ENCODE peak calls at places on chromosomes 3 and 15, in five cellular contexts. R, F, W, X and E are unnamed samples. For H3K4me1, the result is how much of the 10 kb centered on the place peaks cover.

GRCh38 chr3:32383136-32383711 is 8.4 kb upstream of the CMTM7 start:
- DNase-seq in W (no peak), F (no peak), X (no peak), R (no peak), E (no peak)

GRCh38 chr3:133663569-133664313 is 2.0 kb upstream of the TOPBP1 start:
- DNase-seq in X (no peak), F (peak), R (no peak), W (peak), E (peak)

GRCh38 chr3:101778385-101779046 is 495 bp upstream of the NXPE3 start:
- DNase-seq in F (no peak), X (no peak), R (no peak), W (no peak), E (no peak)

GRCh38 chr3:143822374-143822773 is 25.9 kb downstream of the SLC9A9 start:
- DNase-seq in W (no peak), X (no peak), R (no peak), F (no peak), E (no peak)

GRCh38 chr3:39428745-39429201 is 22.3 kb downstream of the RPSA start:
- DNase-seq in R (peak), X (no peak), F (no peak), W (peak), E (no peak)

GRCh38 chr3:17831366-17831765 is 88.9 kb upstream of the TBC1D5 start:
- DNase-seq in R (no peak), F (no peak), W (no peak), X (no peak), E (no peak)

GRCh38 chr15:34014556-34014955 is 24.4 kb downstream of the AVEN start:
- DNase-seq in W (no peak), F (no peak), R (no peak), X (no peak), E (no peak)

GRCh38 chr3:185688808-185689207 is 102.7 kb downstream of the SENP2 start:
- DNase-seq in X (no peak), W (no peak), F (no peak), R (no peak), E (peak)

GRCh38 chr3:140093742-140094141 is 158.8 kb downstream of the CLSTN2 start:
- DNase-seq in X (peak), R (peak), F (no peak), W (peak), E (no peak)

GRCh38 chr15:50260969-50261496 is 4.5 kb downstream of the HDC start:
- DNase-seq in W (no peak), R (no peak), X (peak), F (no peak), E (no peak)

GRCh38 chr15:88257311-88257901 is 867 bp upstream of the NTRK3 start:
- DNase-seq in F (peak), R (no peak), X (no peak), W (peak), E (no peak)

GRCh38 chr3:18725668-18726407 is 300.7 kb upstream of the SATB1 start:
- DNase-seq in F (no peak), R (no peak), W (no peak), X (no peak), E (no peak)

GRCh38 chr15:78362716-78363426 is 22.7 kb downstream of the CRABP1 start:
- DNase-seq in F (no peak), W (no peak), X (no peak), R (no peak), E (no peak)

GRCh38 chr3:53051929-53052328 is 6.1 kb upstream of the SFMBT1 start:
- DNase-seq in X (no peak), R (no peak), W (no peak), F (no peak), E (no peak)

GRCh38 chr3:146709969-146710368 is 104.8 kb upstream of the PLSCR5 start:
- DNase-seq in X (no peak), F (no peak), W (no peak), R (no peak), E (no peak)

GRCh38 chr15:68479406-68479805 is 47.4 kb upstream of the ITGA11 start:
- DNase-seq in R (peak), W (no peak), X (peak), F (no peak), E (no peak)

GRCh38 chr3:123348-123747 is 73.2 kb upstream of the CHL1 start:
- DNase-seq in W (no peak), X (no peak), R (no peak), F (no peak), E (no peak)

GRCh38 chr15:95556866-95557225 is 773.7 kb upstream of the NR2F2 start:
- DNase-seq in W (no peak), X (no peak), F (no peak), R (no peak), E (peak)

GRCh38 chr3:158483701-158484100 is 87.3 kb upstream of the MLF1 start:
- DNase-seq in F (no peak), R (no peak), W (peak), X (no peak), E (no peak)

GRCh38 chr3:151501905-151502615 is 41.2 kb upstream of the IGSF10 start:
- DNase-seq in W (no peak), F (no peak), X (no peak), R (no peak), E (no peak)

GRCh38 chr3:57163751-57164150 is 1.4 kb downstream of the IL17RD start:
- DNase-seq in R (no peak), F (no peak), W (no peak), X (no peak), E (no peak)

GRCh38 chr3:86629511-86629910 is 361.4 kb downstream of the VGLL3 start:
- DNase-seq in F (no peak), R (no peak), W (peak), X (no peak), E (no peak)

GRCh38 chr3:42694366-42694765 is 8.2 kb downstream of the HHATL start:
- DNase-seq in W (no peak), R (no peak), X (no peak), F (no peak), E (no peak)

DNA sequence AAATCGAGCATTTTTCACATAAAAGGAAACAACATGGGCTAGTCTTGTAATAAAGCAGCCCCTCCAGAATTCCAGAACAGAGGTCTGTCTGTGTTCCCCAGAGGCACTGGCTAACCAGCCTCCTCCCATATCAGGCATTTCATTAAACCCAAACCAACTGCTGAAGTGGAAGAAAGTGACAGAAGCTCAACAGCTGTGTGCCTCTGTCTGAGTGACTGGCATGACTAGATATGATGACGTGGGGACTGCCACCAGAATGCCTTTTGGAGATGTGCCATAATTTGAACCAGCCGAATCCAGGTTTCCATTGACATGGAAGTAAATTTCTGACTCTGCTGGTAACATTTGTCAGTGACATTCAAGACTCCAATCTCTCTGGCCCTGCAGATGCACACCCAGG is 8.7 kb downstream of the LIMD1 start:
- DNase-seq in F (no peak), W (no peak), R (no peak), X (no peak), E (no peak)
- H3K4me1 ChIP-seq in F (under half), W (under half), R (half or more), X (under half), E (under half)

DNA sequence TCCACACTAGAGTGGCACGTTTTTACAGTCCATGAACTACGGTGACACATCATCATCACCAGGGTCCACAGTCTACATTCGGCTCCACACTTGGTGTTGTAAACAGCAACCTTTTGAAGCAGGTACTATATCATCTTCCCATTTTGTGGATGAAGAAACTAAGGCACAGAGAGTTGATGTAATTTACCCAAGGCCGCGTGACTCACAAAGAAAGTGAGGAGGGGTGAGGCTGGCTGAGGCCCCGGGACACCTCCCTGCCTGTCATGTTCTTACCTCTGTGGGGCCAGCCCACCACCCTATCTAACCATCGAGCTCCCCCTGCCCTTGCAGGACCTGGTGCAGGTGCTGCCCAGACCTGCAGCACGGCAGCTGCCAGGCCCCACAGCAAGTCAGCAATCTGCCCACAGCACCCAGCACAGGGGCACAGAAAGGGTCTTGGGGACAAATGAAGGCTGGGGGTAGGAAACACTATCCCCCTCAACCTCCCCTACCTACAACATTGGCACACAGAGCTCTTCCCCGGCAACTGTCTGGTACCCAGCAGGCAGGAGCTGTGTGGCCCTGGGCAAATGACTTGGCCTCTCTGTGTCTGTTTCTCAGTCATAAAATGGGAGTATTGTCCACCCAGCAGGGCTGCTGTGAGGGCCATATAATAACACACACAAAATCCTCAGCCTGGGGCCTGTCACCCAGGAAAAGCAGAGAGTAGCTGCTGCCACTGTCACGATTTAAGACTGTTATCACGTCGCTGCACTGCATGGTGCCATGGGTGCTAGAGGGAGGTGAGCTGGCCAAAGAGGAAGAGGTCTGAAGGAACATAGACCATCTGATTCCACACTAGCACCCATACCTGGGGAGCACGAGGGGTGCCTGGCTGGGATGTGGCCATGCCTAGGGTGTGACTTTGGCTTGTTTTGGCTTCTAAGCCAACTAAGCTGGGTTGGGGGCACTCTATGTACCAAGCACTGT is 115.1 kb downstream of the IQSEC1 start:
- DNase-seq in R (no peak), W (no peak), F (no peak), X (no peak), E (no peak)
- H3K4me1 ChIP-seq in R (half or more), W (under half), F (under half), X (under half), E (under half)

GRCh38 chr15:90593469-90594158 is 63.9 kb downstream of the CRTC3 start:
- DNase-seq in X (no peak), F (no peak), W (no peak), R (peak), E (no peak)
- H3K4me1 ChIP-seq in X (under half), F (under half), W (under half), R (half or more), E (under half)

DNA sequence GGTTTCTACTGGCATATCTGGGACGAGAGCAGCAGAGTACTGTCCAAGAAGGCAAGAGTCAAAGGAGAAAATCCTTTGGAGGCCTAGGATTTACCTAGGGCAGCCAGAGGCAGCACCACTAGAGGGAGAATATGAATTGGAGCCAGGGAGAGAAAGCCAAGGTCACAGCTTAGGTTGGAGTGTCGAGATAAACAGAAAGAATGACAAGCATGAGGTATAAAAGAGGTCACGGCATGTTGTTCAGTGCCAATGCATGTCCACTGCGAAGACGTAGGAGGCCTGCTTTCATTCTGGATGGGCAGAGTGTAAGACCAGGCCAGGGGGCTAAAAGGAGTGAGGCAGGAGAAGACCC is 47.2 kb downstream of the THBS1 start:
- DNase-seq in R (peak), F (peak), W (no peak), X (no peak), E (no peak)
- H3K4me1 ChIP-seq in R (half or more), F (under half), W (under half), X (under half), E (under half)

GRCh38 chr3:124882749-124883148 is 4.4 kb downstream of the ITGB5 start:
- DNase-seq in W (no peak), X (no peak), R (no peak), F (no peak), E (no peak)

GRCh38 chr3:124879395-124879723 is 7.8 kb downstream of the ITGB5 start:
- DNase-seq in W (no peak), X (no peak), F (no peak), R (no peak), E (no peak)

GRCh38 chr3:124881976-124882697 is 5.0 kb downstream of the ITGB5 start:
- DNase-seq in W (no peak), F (no peak), X (no peak), R (no peak), E (no peak)

GRCh38 chr3:124877617-124878016 is 9.5 kb downstream of the ITGB5 start:
- DNase-seq in R (no peak), X (no peak), W (no peak), F (no peak), E (no peak)

GRCh38 chr3:124878561-124879394 is 8.4 kb downstream of the ITGB5 start:
- DNase-seq in R (peak), X (no peak), W (no peak), F (no peak), E (peak)
- H3K4me1 ChIP-seq in R (half or more), X (under half), W (under half), F (under half), E (under half)

GRCh38 chr3:14457481-14457880 is 55.1 kb downstream of the SLC6A6 start:
- DNase-seq in X (no peak), W (no peak), F (no peak), R (no peak), E (no peak)

GRCh38 chr3:14454644-14455310 is 52.4 kb downstream of the SLC6A6 start:
- DNase-seq in X (no peak), F (no peak), W (no peak), R (peak), E (peak)

GRCh38 chr3:14456794-14457193 is 54.4 kb downstream of the SLC6A6 start:
- DNase-seq in W (no peak), F (no peak), X (no peak), R (no peak), E (no peak)

GRCh38 chr3:14453841-14454630 is 51.6 kb downstream of the SLC6A6 start:
- DNase-seq in X (no peak), F (peak), R (peak), W (no peak), E (no peak)

GRCh38 chr3:14455571-14456317 is 53.3 kb downstream of the SLC6A6 start:
- DNase-seq in R (peak), W (no peak), X (no peak), F (no peak), E (no peak)
- H3K4me1 ChIP-seq in R (half or more), W (under half), X (under half), F (under half), E (half or more)

GRCh38 chr3:138942271-138942670 is 4.7 kb downstream of the FOXL2 start:
- DNase-seq in W (no peak), F (no peak), R (no peak), X (no peak), E (no peak)

GRCh38 chr3:138944136-138944658 is 2.7 kb downstream of the FOXL2 start:
- DNase-seq in X (no peak), F (no peak), R (no peak), W (no peak), E (no peak)

GRCh38 chr3:138943724-138944131 is 3.2 kb downstream of the FOXL2 start:
- DNase-seq in W (no peak), X (no peak), R (no peak), F (no peak), E (peak)

GRCh38 chr3:138941259-138941885 is 5.6 kb downstream of the FOXL2 start:
- DNase-seq in R (no peak), X (no peak), W (peak), F (peak), E (peak)

GRCh38 chr3:138942861-138943623 is 3.9 kb downstream of the FOXL2 start:
- DNase-seq in W (peak), R (no peak), X (no peak), F (no peak), E (no peak)
- H3K4me1 ChIP-seq in W (under half), R (under half), X (under half), F (under half), E (under half)

GRCh38 chr15:98721166-98721565 is 72.8 kb downstream of the IGF1R start:
- DNase-seq in X (no peak), W (no peak), R (no peak), F (no peak), E (no peak)

GRCh38 chr15:98724017-98724416 is 75.7 kb downstream of the IGF1R start:
- DNase-seq in R (no peak), X (no peak), W (no peak), F (no peak), E (no peak)

GRCh38 chr15:98722209-98722608 is 73.9 kb downstream of the IGF1R start:
- DNase-seq in R (no peak), W (no peak), X (no peak), F (no peak), E (no peak)

GRCh38 chr15:98723195-98723594 is 74.9 kb downstream of the IGF1R start:
- DNase-seq in W (no peak), X (no peak), F (no peak), R (no peak), E (no peak)

DNA sequence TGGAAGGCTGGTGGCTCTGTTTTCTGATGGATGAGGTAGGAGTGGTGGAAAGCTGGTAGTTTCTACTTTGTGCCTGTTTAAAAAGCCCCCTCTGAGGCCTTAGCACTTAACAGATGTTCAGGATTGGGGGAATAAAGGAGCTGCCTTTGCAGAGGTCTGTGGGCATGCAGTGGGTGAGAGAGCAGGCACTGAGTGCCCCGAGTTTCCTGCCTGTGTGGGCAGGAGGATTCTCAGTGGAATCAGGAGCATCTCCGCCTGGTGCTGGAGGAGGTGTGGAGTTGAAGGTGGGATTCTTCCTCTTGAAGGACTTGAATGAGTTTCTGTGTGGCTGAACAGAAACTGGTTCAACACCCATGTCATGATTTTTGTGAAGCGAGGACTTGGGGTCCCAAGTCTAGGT is 74.3 kb downstream of the IGF1R start:
- DNase-seq in R (no peak), W (no peak), X (no peak), F (no peak), E (no peak)
- H3K4me1 ChIP-seq in R (half or more), W (half or more), X (under half), F (under half), E (half or more)

GRCh38 chr15:74386496-74387140 is 19.2 kb upstream of the CYP11A1 start:
- DNase-seq in W (no peak), R (peak), X (no peak), F (no peak), E (no peak)
- H3K4me1 ChIP-seq in W (under half), R (under half), X (under half), F (under half), E (under half)